ENCODE peak calls at places on chromosomes 6 and 20, in seven cellular contexts. H, X, Z, S, J, W and O are unnamed samples.

GRCh38 chr6:11609324-11610071 is 71.9 kb downstream of the TMEM170B start:
- DNase-seq in H (no peak), X (peak; percentile 85), Z (peak; percentile 68), S (no peak), J (peak; percentile 89), W (peak; percentile 78), O (no peak)

GRCh38 chr6:48894469-48894868 is 568.6 kb downstream of the MMUT start:
- DNase-seq in H (no peak), X (no peak), Z (no peak), S (no peak), J (no peak), W (no peak), O (no peak)

GRCh38 chr6:88179692-88180091 is 13.5 kb upstream of the CNR1 start:
- DNase-seq in H (no peak), X (no peak), Z (peak; percentile 49), S (no peak), J (no peak), W (no peak), O (peak; percentile 40)

GRCh38 chr20:64203037-64203777 is 39.0 kb downstream of the MYT1 start:
- DNase-seq in H (peak; percentile 30), X (no peak), Z (peak; percentile 14), S (no peak), J (no peak), W (no peak), O (no peak)

GRCh38 chr20:46359233-46359751 is 47.1 kb downstream of the ELMO2 start:
- DNase-seq in H (no peak), X (no peak), Z (no peak), S (no peak), J (no peak), W (peak; percentile 62), O (no peak)

GRCh38 chr6:170040115-170040500 is 250.8 kb downstream of the DLL1 start:
- DNase-seq in H (no peak), X (no peak), Z (no peak), S (no peak), J (no peak), W (no peak), O (no peak)

GRCh38 chr20:62590301-62591121 is 51.8 kb upstream of the SLCO4A1 start:
- DNase-seq in H (no peak), X (peak; percentile 51), Z (no peak), S (no peak), J (no peak), W (no peak), O (no peak)

GRCh38 chr20:63624486-63624885 is 2.4 kb downstream of the GMEB2 start:
- DNase-seq in H (no peak), X (peak; percentile 49), Z (peak; percentile 55), S (no peak), J (peak; percentile 70), W (peak; percentile 83), O (no peak)

GRCh38 chr20:309306-309840 is 12.0 kb downstream of the ZCCHC3 start:
- DNase-seq in H (no peak), X (peak; percentile 29), Z (no peak), S (no peak), J (no peak), W (no peak), O (no peak)

GRCh38 chr6:56347526-56347925 is 100.1 kb upstream of the COL21A1 start:
- DNase-seq in H (no peak), X (peak; percentile 71), Z (no peak), S (no peak), J (no peak), W (peak; percentile 7), O (no peak)

GRCh38 chr6:170152111-170152926 is 138.6 kb downstream of the DLL1 start:
- DNase-seq in H (peak; percentile 20), X (no peak), Z (peak; percentile 63), S (peak; percentile 62), J (no peak), W (peak; percentile 50), O (peak; percentile 70)

GRCh38 chr20:25277051-25277801 is 29.3 kb downstream of the PYGB start:
- DNase-seq in H (no peak), X (no peak), Z (no peak), S (peak; percentile 39), J (no peak), W (no peak), O (no peak)

GRCh38 chr6:169207482-169207881 is 46.2 kb downstream of the THBS2 start:
- DNase-seq in H (no peak), X (no peak), Z (no peak), S (no peak), J (no peak), W (no peak), O (no peak)

GRCh38 chr6:169229611-169230321 is 23.9 kb downstream of the THBS2 start:
- DNase-seq in H (no peak), X (no peak), Z (no peak), S (peak; percentile 23), J (no peak), W (no peak), O (no peak)

GRCh38 chr6:54737247-54737646 is 109.3 kb upstream of the FAM83B start:
- DNase-seq in H (no peak), X (no peak), Z (peak; percentile 61), S (peak; percentile 72), J (no peak), W (peak; percentile 15), O (peak; percentile 55)

GRCh38 chr6:15929685-15930084 is 199.2 kb upstream of the MYLIP start:
- DNase-seq in H (no peak), X (no peak), Z (no peak), S (no peak), J (no peak), W (no peak), O (no peak)

GRCh38 chr6:11636121-11636520 is 98.6 kb downstream of the TMEM170B start:
- DNase-seq in H (no peak), X (no peak), Z (no peak), S (no peak), J (no peak), W (no peak), O (no peak)

DNA sequence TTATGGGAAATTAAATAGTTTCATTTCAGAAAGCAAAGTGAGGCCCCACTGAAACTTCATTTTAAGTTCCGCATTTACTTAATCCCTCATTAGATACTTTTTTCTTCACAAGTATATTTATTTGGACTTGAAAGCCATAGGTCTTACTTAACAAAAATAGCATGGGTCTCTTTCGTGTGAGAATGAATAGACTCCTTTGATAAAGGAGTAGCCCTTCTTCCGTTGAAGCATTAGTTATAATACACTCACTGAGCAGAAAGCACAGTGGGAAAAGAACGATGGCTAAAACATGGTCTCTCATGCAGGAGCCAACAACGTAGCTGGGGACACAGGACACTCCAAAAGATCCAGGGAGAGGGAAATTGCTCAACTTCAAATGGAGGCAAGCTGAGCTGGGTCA is 130.4 kb downstream of the SLC23A2 start:
- DNase-seq in H (no peak), X (no peak), Z (no peak), S (no peak), J (no peak), W (no peak), O (no peak)
- H2BK5ac ChIP-seq in H (no peak overlapping the region), X (no peak overlapping the region), Z (no peak overlapping the region), S (no peak overlapping the region), J (no peak overlapping the region), W (no peak overlapping the region), O (no peak overlapping the region)

DNA sequence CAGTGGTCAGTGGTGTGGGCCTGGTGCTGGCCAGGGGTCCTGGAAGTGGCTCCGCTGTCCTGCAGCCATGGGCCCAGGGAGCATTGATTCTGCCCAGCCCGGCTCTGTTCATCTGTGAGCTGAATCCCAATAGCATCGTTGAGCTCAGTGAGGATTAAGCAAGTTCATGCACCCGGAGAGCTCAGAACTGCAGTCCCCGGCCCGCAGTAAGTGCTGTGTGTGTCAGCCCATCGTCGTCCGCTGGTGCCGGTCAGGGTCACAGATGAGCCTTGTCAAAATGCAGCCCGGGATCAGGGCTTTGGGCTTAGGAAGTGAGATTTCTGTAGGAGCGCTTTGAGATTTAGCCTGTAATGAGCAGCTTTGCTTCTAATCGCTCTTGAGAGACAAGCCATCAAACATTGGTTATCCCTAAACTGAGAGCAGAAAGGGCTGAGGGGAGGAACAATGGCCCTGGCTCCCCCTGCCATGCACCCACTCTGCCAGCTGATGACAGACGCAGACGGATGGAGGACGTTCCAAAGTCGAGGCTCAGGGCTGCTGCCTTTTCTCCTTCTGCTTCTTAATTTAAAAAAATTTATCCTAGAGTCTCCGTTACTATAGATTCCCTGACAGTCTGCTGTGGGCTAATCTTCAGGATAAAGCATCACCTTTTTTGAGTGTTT is 25.5 kb upstream of the SULF2 start:
- DNase-seq in H (no peak), X (no peak), Z (no peak), S (no peak), J (no peak), W (no peak), O (no peak)
- H2BK5ac ChIP-seq in H (no peak overlapping the region), X (no peak overlapping the region), Z (no peak overlapping the region), S (no peak overlapping the region), J (no peak overlapping the region), W (no peak overlapping the region), O (no peak overlapping the region)

GRCh38 chr20:4833074-4833473 is 111.4 kb downstream of the PRND start:
- DNase-seq in H (no peak), X (no peak), Z (no peak), S (no peak), J (no peak), W (no peak), O (no peak)
- H2BK5ac ChIP-seq in H (no peak overlapping the region), X (no peak overlapping the region), Z (no peak overlapping the region), S (no peak overlapping the region), J (no peak overlapping the region), W (no peak overlapping the region), O (no peak overlapping the region)

GRCh38 chr20:18414140-18414539 is 52.7 kb downstream of the DZANK1 start:
- DNase-seq in H (no peak), X (no peak), Z (no peak), S (no peak), J (no peak), W (no peak), O (no peak)

GRCh38 chr20:18421608-18422007 is 45.2 kb downstream of the DZANK1 start:
- DNase-seq in H (no peak), X (no peak), Z (no peak), S (no peak), J (no peak), W (no peak), O (no peak)

GRCh38 chr20:18412202-18412901 is 54.5 kb downstream of the DZANK1 start:
- DNase-seq in H (no peak), X (no peak), Z (peak; percentile 28), S (no peak), J (no peak), W (no peak), O (no peak)

DNA sequence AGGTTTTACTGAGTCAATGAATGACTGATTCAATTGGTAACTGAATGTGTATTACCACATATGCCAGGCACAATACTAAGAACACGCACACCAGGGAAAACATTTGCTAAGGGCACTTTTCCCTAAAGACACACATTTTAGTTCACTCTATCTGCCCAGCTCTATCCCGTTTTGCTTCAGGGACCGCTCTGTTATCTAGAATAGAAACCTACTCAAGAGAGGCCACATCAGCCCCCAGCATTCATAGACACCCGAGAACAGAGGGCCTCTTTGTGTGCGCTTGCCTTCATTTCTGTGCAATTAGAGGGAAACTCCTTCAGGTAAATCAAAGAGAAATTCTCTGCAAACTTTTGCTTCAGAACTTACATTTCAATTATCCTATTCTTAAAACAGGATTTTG is 50.4 kb downstream of the DZANK1 start:
- DNase-seq in H (no peak), X (no peak), Z (no peak), S (no peak), J (no peak), W (no peak), O (no peak)
- H2BK5ac ChIP-seq in H (no peak overlapping the region), X (no peak overlapping the region), Z (no peak overlapping the region), S (no peak overlapping the region), J (no peak overlapping the region), W (no peak overlapping the region), O (no peak overlapping the region)